ENCODE peak calls at places on chromosomes 1 and 21, in seven cellular contexts. One of them, this sample, is unnamed. For H3K27me3 and H3K9me3, the result is how much of the 10 kb centered on the place peaks cover.

GRCh38 chr1:179059185-179059483 is 22.7 kb upstream of the TOR3A start:
- DNase-seq in adrenal gland: no peak
- DNase-seq in thyroid gland: no peak
- DNase-seq in right cardiac atrium: no peak
- DNase-seq in fibroblast of lung: no peak
- DNase-seq in tibial nerve: no peak
- DNase-seq in neural progenitor cell: no peak
- DNase-seq in this sample: no peak

GRCh38 chr1:66893712-66894111 is 30.9 kb downstream of the DNAI4 start:
- DNase-seq in adrenal gland: no peak
- DNase-seq in neural progenitor cell: no peak
- DNase-seq in right cardiac atrium: no peak
- DNase-seq in fibroblast of lung: no peak
- DNase-seq in thyroid gland: no peak
- DNase-seq in tibial nerve: no peak
- DNase-seq in this sample: no peak

GRCh38 chr1:61259379-61260148 is 177.2 kb downstream of the NFIA start:
- DNase-seq in adrenal gland: no peak
- DNase-seq in fibroblast of lung: no peak
- DNase-seq in thyroid gland: no peak
- DNase-seq in tibial nerve: no peak
- DNase-seq in right cardiac atrium: no peak
- DNase-seq in neural progenitor cell: no peak
- DNase-seq in this sample: no peak

GRCh38 chr1:40258445-40258769 is 371 bp downstream of the ZMPSTE24 start:
- DNase-seq in neural progenitor cell: peak
- DNase-seq in right cardiac atrium: peak
- DNase-seq in thyroid gland: no peak
- DNase-seq in tibial nerve: no peak
- DNase-seq in fibroblast of lung: peak
- DNase-seq in adrenal gland: no peak
- DNase-seq in this sample: no peak

GRCh38 chr1:114764689-114765088 is 6.9 kb upstream of the CSDE1 start:
- DNase-seq in right cardiac atrium: no peak
- DNase-seq in thyroid gland: no peak
- DNase-seq in tibial nerve: no peak
- DNase-seq in adrenal gland: no peak
- DNase-seq in neural progenitor cell: no peak
- DNase-seq in fibroblast of lung: no peak
- DNase-seq in this sample: no peak

GRCh38 chr1:22832414-22832786 is 121.8 kb downstream of the EPHB2 start:
- DNase-seq in thyroid gland: no peak
- DNase-seq in adrenal gland: no peak
- DNase-seq in right cardiac atrium: no peak
- DNase-seq in fibroblast of lung: peak
- DNase-seq in tibial nerve: no peak
- DNase-seq in neural progenitor cell: no peak
- DNase-seq in this sample: no peak

GRCh38 chr1:179142889-179143299 is 61.0 kb downstream of the TOR3A start:
- DNase-seq in fibroblast of lung: peak
- DNase-seq in thyroid gland: no peak
- DNase-seq in tibial nerve: peak
- DNase-seq in adrenal gland: no peak
- DNase-seq in neural progenitor cell: no peak
- DNase-seq in right cardiac atrium: no peak
- DNase-seq in this sample: peak

GRCh38 chr1:202276920-202277319 is 64.8 kb downstream of the UBE2T start:
- DNase-seq in right cardiac atrium: no peak
- DNase-seq in thyroid gland: no peak
- DNase-seq in neural progenitor cell: no peak
- DNase-seq in tibial nerve: no peak
- DNase-seq in fibroblast of lung: no peak
- DNase-seq in adrenal gland: no peak
- DNase-seq in this sample: no peak

GRCh38 chr1:153609585-153609907 is 3.4 kb downstream of the S100A16 start:
- DNase-seq in neural progenitor cell: no peak
- DNase-seq in fibroblast of lung: no peak
- DNase-seq in tibial nerve: no peak
- DNase-seq in adrenal gland: no peak
- DNase-seq in thyroid gland: no peak
- DNase-seq in right cardiac atrium: no peak
- DNase-seq in this sample: no peak
- H3K4me3 ChIP-seq in neural progenitor cell: no peak
- H3K4me3 ChIP-seq in fibroblast of lung: peak
- H3K4me3 ChIP-seq in tibial nerve: peak
- H3K4me3 ChIP-seq in adrenal gland: no peak
- H3K4me3 ChIP-seq in thyroid gland: no peak
- H3K4me3 ChIP-seq in right cardiac atrium: no peak
- H3K4me3 ChIP-seq in this sample: no peak

DNA sequence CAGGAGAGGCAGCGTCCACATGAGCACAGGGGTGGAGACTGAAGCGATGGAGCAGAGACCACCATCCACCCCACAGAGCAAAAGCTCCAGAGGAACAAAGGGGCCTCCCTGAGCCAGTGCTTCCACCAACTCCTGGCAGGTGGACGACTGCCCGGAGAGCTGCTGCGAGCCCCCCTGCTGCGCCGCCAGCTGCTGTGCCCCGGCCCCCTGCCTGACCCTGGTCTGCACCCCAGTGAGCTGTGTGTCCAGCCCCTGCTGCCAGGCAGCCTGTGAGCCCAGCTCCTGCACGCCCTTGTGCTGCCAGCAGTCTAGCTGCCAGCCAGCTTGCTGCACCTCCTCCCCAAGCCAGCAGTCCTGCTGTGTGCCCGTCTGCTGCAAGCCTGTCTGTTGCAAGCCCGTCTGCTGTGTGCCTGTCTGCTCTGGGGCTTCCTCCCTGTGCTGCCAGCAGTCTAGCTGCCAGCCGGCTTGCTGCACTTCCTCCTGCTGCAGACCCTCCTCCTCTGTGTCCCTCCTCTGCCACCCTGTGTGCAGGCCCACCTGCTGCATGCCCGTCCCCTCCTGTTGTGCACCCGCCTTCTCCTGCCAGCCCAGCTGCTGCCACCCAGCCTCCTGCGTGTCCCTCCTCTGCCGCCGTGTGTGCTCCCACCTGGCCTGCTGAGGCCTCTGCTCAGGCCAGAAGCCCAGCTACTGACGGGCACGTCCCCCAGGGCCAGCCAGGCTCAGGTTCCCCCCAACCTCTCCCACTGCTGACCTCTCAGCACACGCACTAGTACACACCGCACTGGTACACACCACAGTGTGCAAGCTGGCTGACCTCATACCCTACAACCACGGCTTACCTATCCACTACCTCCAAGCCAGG is 5.4 kb downstream of the KRTAP10-12 start:
- DNase-seq in right cardiac atrium: no peak
- DNase-seq in fibroblast of lung: no peak
- DNase-seq in tibial nerve: no peak
- DNase-seq in adrenal gland: no peak
- DNase-seq in thyroid gland: no peak
- DNase-seq in neural progenitor cell: no peak
- DNase-seq in this sample: no peak
- H3K27me3 ChIP-seq in right cardiac atrium: under half
- H3K27me3 ChIP-seq in fibroblast of lung: under half
- H3K27me3 ChIP-seq in tibial nerve: under half
- H3K27me3 ChIP-seq in adrenal gland: half or more
- H3K27me3 ChIP-seq in thyroid gland: under half
- H3K27me3 ChIP-seq in neural progenitor cell: half or more
- H3K27me3 ChIP-seq in this sample: under half

GRCh38 chr1:2832506-2833453 is 31.3 kb upstream of the TTC34 start:
- DNase-seq in fibroblast of lung: no peak
- DNase-seq in adrenal gland: no peak
- DNase-seq in neural progenitor cell: no peak
- DNase-seq in right cardiac atrium: no peak
- DNase-seq in tibial nerve: no peak
- DNase-seq in thyroid gland: no peak
- DNase-seq in this sample: no peak

GRCh38 chr1:2831596-2832212 is 30.2 kb upstream of the TTC34 start:
- DNase-seq in adrenal gland: no peak
- DNase-seq in fibroblast of lung: no peak
- DNase-seq in right cardiac atrium: no peak
- DNase-seq in thyroid gland: no peak
- DNase-seq in neural progenitor cell: no peak
- DNase-seq in tibial nerve: no peak
- DNase-seq in this sample: no peak

GRCh38 chr1:2828586-2829250 is 27.2 kb upstream of the TTC34 start:
- DNase-seq in tibial nerve: no peak
- DNase-seq in thyroid gland: no peak
- DNase-seq in right cardiac atrium: no peak
- DNase-seq in adrenal gland: no peak
- DNase-seq in fibroblast of lung: no peak
- DNase-seq in neural progenitor cell: no peak
- DNase-seq in this sample: no peak

GRCh38 chr1:2830761-2831425 is 29.4 kb upstream of the TTC34 start:
- DNase-seq in tibial nerve: no peak
- DNase-seq in adrenal gland: no peak
- DNase-seq in thyroid gland: no peak
- DNase-seq in right cardiac atrium: no peak
- DNase-seq in neural progenitor cell: no peak
- DNase-seq in fibroblast of lung: no peak
- DNase-seq in this sample: no peak

DNA sequence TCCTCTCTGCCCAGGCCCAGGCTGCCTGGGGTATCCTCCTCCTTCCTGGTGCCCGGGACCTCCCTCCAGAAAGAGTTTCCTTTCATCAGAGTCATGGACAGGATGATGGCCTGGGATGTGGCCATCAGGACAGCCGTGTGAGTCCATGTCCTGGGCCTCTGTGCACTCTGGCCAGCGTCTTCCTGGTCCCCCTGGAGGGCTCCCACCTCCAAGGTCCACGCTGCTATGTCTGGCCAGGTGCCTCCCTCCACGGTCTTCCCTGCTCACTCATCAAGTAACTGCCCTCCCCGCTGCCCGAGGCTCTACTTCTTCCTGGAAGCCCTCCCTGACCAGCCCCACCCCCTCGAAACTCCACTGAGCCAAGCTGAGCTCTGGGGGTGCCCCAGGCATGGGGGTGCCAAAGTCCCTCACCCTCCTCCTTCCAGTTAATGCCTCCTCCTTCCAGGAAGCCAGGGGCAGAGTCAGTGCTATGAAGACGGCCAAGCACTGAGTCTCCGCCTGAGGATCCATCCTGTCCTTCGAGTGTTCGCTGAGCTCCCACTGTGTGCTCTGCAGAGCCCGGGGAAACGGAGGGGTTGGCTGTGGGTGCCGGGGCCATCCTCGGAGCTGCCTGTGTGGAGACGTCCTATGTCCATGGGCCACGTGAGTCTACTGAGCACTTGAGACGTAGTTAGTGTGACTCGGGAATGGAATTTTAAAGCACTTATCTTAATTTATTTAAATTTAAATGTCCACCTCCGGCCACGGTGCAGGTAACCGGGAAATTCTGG is 28.5 kb upstream of the TTC34 start:
- DNase-seq in right cardiac atrium: no peak
- DNase-seq in fibroblast of lung: no peak
- DNase-seq in adrenal gland: no peak
- DNase-seq in tibial nerve: no peak
- DNase-seq in thyroid gland: no peak
- DNase-seq in neural progenitor cell: no peak
- DNase-seq in this sample: no peak
- H3K9me3 ChIP-seq in right cardiac atrium: under half
- H3K9me3 ChIP-seq in fibroblast of lung: under half
- H3K9me3 ChIP-seq in adrenal gland: under half
- H3K9me3 ChIP-seq in tibial nerve: under half
- H3K9me3 ChIP-seq in thyroid gland: under half
- H3K9me3 ChIP-seq in neural progenitor cell: under half
- H3K9me3 ChIP-seq in this sample: under half

GRCh38 chr1:153790282-153790995 is 15.2 kb downstream of the SLC27A3 start:
- DNase-seq in thyroid gland: peak
- DNase-seq in adrenal gland: peak
- DNase-seq in neural progenitor cell: no peak
- DNase-seq in right cardiac atrium: peak
- DNase-seq in tibial nerve: peak
- DNase-seq in fibroblast of lung: peak
- DNase-seq in this sample: peak
- H3K4me3 ChIP-seq in thyroid gland: no peak
- H3K4me3 ChIP-seq in adrenal gland: no peak
- H3K4me3 ChIP-seq in neural progenitor cell: no peak
- H3K4me3 ChIP-seq in right cardiac atrium: peak
- H3K4me3 ChIP-seq in tibial nerve: peak
- H3K4me3 ChIP-seq in fibroblast of lung: peak
- H3K4me3 ChIP-seq in this sample: peak

GRCh38 chr1:47418122-47418521 is 2.0 kb downstream of the FOXE3 start:
- DNase-seq in neural progenitor cell: no peak
- DNase-seq in adrenal gland: no peak
- DNase-seq in thyroid gland: no peak
- DNase-seq in fibroblast of lung: no peak
- DNase-seq in tibial nerve: no peak
- DNase-seq in right cardiac atrium: no peak
- DNase-seq in this sample: no peak
- H3K27me3 ChIP-seq in neural progenitor cell: half or more
- H3K27me3 ChIP-seq in adrenal gland: under half
- H3K27me3 ChIP-seq in thyroid gland: under half
- H3K27me3 ChIP-seq in fibroblast of lung: under half
- H3K27me3 ChIP-seq in tibial nerve: under half
- H3K27me3 ChIP-seq in right cardiac atrium: under half
- H3K27me3 ChIP-seq in this sample: under half

GRCh38 chr1:118366296-118366695 is 181.3 kb upstream of the SPAG17 start:
- DNase-seq in tibial nerve: no peak
- DNase-seq in adrenal gland: no peak
- DNase-seq in fibroblast of lung: peak
- DNase-seq in right cardiac atrium: no peak
- DNase-seq in thyroid gland: no peak
- DNase-seq in neural progenitor cell: no peak
- DNase-seq in this sample: no peak

GRCh38 chr1:118370861-118371260 is 185.8 kb upstream of the SPAG17 start:
- DNase-seq in adrenal gland: no peak
- DNase-seq in neural progenitor cell: no peak
- DNase-seq in fibroblast of lung: no peak
- DNase-seq in thyroid gland: no peak
- DNase-seq in tibial nerve: no peak
- DNase-seq in right cardiac atrium: no peak
- DNase-seq in this sample: no peak

GRCh38 chr1:118363396-118363795 is 178.4 kb upstream of the SPAG17 start:
- DNase-seq in neural progenitor cell: no peak
- DNase-seq in tibial nerve: no peak
- DNase-seq in thyroid gland: no peak
- DNase-seq in right cardiac atrium: no peak
- DNase-seq in fibroblast of lung: no peak
- DNase-seq in adrenal gland: no peak
- DNase-seq in this sample: no peak

GRCh38 chr1:118360817-118361216 is 175.8 kb upstream of the SPAG17 start:
- DNase-seq in neural progenitor cell: no peak
- DNase-seq in fibroblast of lung: peak
- DNase-seq in thyroid gland: no peak
- DNase-seq in right cardiac atrium: no peak
- DNase-seq in adrenal gland: no peak
- DNase-seq in tibial nerve: no peak
- DNase-seq in this sample: no peak

GRCh38 chr1:118364882-118365281 is 179.9 kb upstream of the SPAG17 start:
- DNase-seq in neural progenitor cell: no peak
- DNase-seq in adrenal gland: no peak
- DNase-seq in right cardiac atrium: no peak
- DNase-seq in thyroid gland: no peak
- DNase-seq in tibial nerve: no peak
- DNase-seq in fibroblast of lung: no peak
- DNase-seq in this sample: no peak
- H3K9me3 ChIP-seq in neural progenitor cell: under half
- H3K9me3 ChIP-seq in adrenal gland: under half
- H3K9me3 ChIP-seq in right cardiac atrium: under half
- H3K9me3 ChIP-seq in thyroid gland: under half
- H3K9me3 ChIP-seq in tibial nerve: under half
- H3K9me3 ChIP-seq in fibroblast of lung: under half
- H3K9me3 ChIP-seq in this sample: under half